ENCODE peak calls at places on chromosomes 11 and 22, in seven cellular contexts. Z, E, V, T, H, N and L are unnamed samples.

GRCh38 chr22:46131151-46131587 is 19.2 kb upstream of the PPARA start:
- DNase-seq in Z (no peak), E (no peak), V (no peak), T (no peak), H (peak), N (no peak), L (peak)

GRCh38 chr22:46934746-46935491 is 172.5 kb downstream of the TBC1D22A start:
- DNase-seq in Z (peak), E (no peak), V (no peak), T (no peak), H (no peak), N (no peak), L (no peak)

GRCh38 chr11:74877132-74877531 is 71.8 kb downstream of the XRRA1 start:
- DNase-seq in Z (peak), E (no peak), V (no peak), T (no peak), H (peak), N (no peak), L (no peak)

GRCh38 chr11:57459112-57460016 is 964 bp upstream of the RTN4RL2 start:
- DNase-seq in Z (no peak), E (no peak), V (no peak), T (no peak), H (peak), N (no peak), L (peak)

GRCh38 chr11:133047036-133047800 is 485.1 kb downstream of the OPCML start:
- DNase-seq in Z (no peak), E (no peak), V (no peak), T (no peak), H (no peak), N (no peak), L (peak)

GRCh38 chr11:113896156-113896879 is 8.3 kb upstream of the HTR3B start:
- DNase-seq in Z (peak), E (no peak), V (no peak), T (no peak), H (peak), N (peak), L (peak)

GRCh38 chr11:494761-495536 is 12.1 kb downstream of the RNH1 start:
- DNase-seq in Z (no peak), E (no peak), V (peak), T (no peak), H (no peak), N (no peak), L (peak)

GRCh38 chr22:35590634-35591295 is 26.4 kb downstream of the MB start:
- DNase-seq in Z (no peak), E (no peak), V (no peak), T (no peak), H (no peak), N (no peak), L (no peak)

GRCh38 chr11:131894615-131895544 is 524.5 kb downstream of the NTM start:
- DNase-seq in Z (no peak), E (no peak), V (no peak), T (no peak), H (no peak), N (no peak), L (no peak)

GRCh38 chr11:65539401-65540289 is 14.8 kb downstream of the SCYL1 start:
- DNase-seq in Z (peak), E (peak), V (peak), T (no peak), H (peak), N (peak), L (peak)

GRCh38 chr11:28366549-28367341 is 258.6 kb downstream of the METTL15 start:
- DNase-seq in Z (no peak), E (no peak), V (no peak), T (no peak), H (no peak), N (no peak), L (no peak)

DNA sequence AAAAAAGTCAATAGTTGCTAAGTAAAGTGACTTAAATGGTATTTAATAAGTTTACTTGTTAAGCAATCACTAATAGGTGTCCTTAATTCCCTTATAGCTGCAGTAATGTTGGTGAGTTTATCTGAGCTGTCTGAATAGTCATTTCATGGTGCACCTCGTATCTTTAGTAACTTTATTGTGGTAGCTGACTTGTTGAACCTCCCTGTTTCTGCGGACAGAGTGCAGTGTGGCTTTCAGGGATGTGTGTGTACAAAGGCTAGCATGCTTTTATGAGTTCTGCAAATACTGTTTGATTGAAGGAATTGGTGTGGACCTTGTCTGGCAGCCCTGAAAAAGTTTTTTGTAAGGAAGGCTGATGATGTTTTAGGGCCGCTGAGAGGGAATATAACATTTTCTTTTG is 2.6 kb downstream of the ZNRF3 start:
- DNase-seq in Z (no peak), E (peak), V (no peak), T (no peak), H (no peak), N (peak), L (no peak)
- TF ChIP-seq POLR2AphosphoS5 in Z (no peak), E (no peak), V (no peak), T (no peak), H (no peak), N (no peak), L (no peak)

GRCh38 chr22:29231971-29232959 is 26.6 kb downstream of the EMID1 start:
- DNase-seq in Z (no peak), E (peak), V (peak), T (no peak), H (no peak), N (peak), L (peak)
- TF ChIP-seq POLR2AphosphoS5 in Z (no peak), E (no peak), V (no peak), T (no peak), H (no peak), N (no peak), L (no peak)

DNA sequence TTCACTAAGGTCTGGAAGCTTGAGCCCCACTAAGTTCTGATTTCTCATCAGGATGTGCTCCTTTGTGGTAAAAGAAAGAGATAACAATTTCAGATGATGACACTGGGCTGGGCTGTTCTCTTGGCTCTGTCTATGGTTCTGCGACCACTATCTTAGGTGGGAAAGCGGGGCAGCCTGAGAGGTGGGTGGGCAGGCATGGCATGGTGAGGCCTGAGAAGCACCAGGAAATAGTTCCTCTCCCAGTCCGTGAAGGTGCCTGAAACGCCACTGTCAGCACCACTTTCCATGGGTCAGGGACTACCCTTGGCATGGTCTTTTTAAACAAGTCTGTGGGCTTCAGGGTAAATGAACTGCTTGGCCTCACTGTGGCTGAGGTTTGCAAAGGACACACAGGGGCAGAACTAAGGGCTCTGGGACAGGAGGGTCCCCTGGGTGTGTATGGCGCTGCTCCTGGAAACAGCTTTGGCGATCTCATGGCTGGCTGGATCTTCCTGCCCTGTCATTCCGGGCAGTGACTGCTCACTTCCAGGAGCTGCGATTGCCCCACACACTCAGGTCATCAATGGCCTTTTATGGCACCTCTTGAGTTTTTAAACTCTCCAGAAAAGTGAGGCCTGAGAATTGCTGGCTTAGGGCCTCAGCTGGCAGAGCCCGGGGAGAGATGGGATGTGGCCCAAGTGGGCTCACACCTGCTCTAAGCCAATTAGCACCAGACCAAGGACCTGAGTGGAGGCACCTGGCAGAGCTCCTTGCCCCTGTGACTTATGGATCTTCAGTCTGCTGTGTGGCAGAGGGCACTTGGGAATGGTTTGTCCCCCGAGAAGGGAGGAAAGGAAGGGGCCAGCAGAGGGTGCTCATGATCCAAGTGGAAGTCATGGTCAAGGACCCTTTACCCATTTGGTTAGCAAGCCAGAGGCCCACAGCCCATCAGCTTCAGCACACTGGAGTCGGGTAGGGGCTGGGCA is 55.6 kb upstream of the LYVE1 start:
- DNase-seq in Z (peak), E (peak), V (no peak), T (no peak), H (peak), N (no peak), L (peak)
- TF ChIP-seq POLR2AphosphoS5 in Z (no peak), E (peak), V (no peak), T (no peak), H (no peak), N (no peak), L (no peak)

DNA sequence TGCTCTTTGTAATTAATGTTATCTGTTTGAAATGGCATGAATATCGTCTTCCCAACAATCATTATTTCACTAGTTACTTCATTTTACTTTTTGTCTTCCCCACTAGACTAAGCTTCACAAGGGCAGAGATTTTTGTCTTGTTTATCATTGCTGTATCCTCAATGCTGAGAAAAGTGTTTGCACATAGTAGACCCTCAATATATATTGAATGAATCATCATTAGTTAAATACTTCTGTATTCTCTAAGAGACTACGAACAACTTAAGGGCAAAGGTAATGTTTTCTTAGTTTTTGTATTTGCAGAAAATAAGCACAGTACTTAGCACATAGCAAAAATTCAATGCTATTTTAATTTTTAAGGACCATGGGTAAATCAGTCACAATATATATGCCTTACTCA is 95.9 kb downstream of the CCDC73 start:
- DNase-seq in Z (no peak), E (no peak), V (no peak), T (no peak), H (no peak), N (no peak), L (no peak)
- TF ChIP-seq POLR2AphosphoS5 in Z (no peak), E (no peak), V (no peak), T (no peak), H (no peak), N (no peak), L (no peak)

GRCh38 chr22:37675930-37676571 is 615 bp downstream of the LGALS1 start:
- DNase-seq in Z (no peak), E (peak), V (no peak), T (no peak), H (peak), N (no peak), L (peak)
- TF ChIP-seq POLR2AphosphoS5 in Z (peak), E (no peak), V (no peak), T (no peak), H (no peak), N (no peak), L (no peak)

GRCh38 chr11:108222686-108223448 is at the start of gene ATM:
- DNase-seq in Z (peak), E (peak), V (peak), T (peak), H (peak), N (peak), L (peak)

GRCh38 chr11:108224366-108224765 is 1.5 kb downstream of the ATM start:
- DNase-seq in Z (no peak), E (no peak), V (no peak), T (no peak), H (no peak), N (no peak), L (no peak)

GRCh38 chr11:108221981-108222685 is at the start of gene NPAT:
- DNase-seq in Z (no peak), E (no peak), V (no peak), T (no peak), H (no peak), N (peak), L (no peak)

GRCh38 chr11:108224908-108225786 is 2.3 kb downstream of the ATM start:
- DNase-seq in Z (no peak), E (no peak), V (no peak), T (no peak), H (no peak), N (no peak), L (no peak)

GRCh38 chr11:108223449-108224149 is 732 bp downstream of the ATM start:
- DNase-seq in Z (no peak), E (no peak), V (no peak), T (no peak), H (no peak), N (no peak), L (no peak)
- TF ChIP-seq POLR2AphosphoS5 in Z (no peak), E (no peak), V (peak), T (no peak), H (no peak), N (no peak), L (no peak)

DNA sequence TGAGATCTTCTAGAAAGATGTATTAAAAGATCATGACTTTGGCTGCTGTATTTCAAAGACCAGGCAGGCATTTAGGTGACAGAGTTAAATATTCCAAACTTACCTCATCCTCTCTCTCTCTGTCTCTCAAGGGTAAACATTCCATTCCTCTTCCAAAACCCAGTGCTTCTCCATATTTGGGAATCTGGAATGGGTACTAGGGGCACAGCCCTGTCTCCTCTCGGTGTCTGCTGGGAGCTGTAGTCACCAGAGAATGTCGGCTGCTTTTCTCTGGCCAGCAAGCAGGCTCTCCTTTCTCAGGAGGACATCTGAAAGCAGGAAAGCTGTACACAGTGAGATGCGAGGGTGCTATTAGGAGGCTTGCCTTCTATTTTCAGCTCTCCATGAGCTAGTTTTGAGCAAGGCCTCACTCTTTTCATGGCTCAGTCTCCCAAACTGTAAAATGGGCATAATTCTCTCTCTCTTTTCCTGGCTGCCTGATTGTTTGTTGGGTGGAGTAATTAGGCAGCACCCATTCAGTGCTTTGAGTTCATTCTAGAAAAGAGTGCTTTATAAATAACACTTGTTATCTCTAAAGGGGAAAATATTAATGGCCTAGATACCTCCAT is 9.3 kb upstream of the PEX26 start:
- DNase-seq in Z (no peak), E (no peak), V (no peak), T (peak), H (no peak), N (no peak), L (no peak)
- TF ChIP-seq POLR2AphosphoS5 in Z (no peak), E (peak), V (no peak), T (no peak), H (no peak), N (peak), L (no peak)

DNA sequence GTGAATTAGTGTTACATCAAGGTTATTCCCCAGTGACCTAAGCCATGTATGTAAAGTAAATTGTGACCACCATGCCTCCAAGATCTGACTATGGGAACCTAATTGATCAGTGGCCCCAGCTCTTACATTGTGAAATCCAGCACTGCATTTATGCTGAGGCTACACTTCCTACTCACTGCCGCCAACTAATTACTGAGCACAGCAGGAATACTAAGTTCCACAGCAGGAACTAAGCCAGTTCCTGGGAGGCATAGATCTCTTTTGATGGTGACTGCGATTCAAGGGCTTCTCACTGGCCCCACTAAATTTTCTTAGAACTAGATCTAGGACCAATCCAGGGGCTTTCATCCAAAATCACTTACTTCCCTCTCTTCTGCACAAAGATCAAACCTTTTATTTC is 45.9 kb downstream of the CNTN5 start:
- DNase-seq in Z (no peak), E (no peak), V (no peak), T (no peak), H (peak), N (no peak), L (no peak)
- TF ChIP-seq POLR2AphosphoS5 in Z (no peak), E (no peak), V (no peak), T (no peak), H (no peak), N (no peak), L (no peak)

GRCh38 chr11:88174627-88175003 is 628 bp downstream of the RAB38 start:
- DNase-seq in Z (peak), E (peak), V (no peak), T (peak), H (peak), N (peak), L (no peak)
- TF ChIP-seq POLR2AphosphoS5 in Z (no peak), E (peak), V (no peak), T (no peak), H (no peak), N (no peak), L (no peak)

GRCh38 chr11:106076923-106077608 is at the start of gene KBTBD3:
- DNase-seq in Z (peak), E (peak), V (peak), T (peak), H (peak), N (peak), L (peak)
- TF ChIP-seq POLR2AphosphoS5 in Z (peak), E (peak), V (peak), T (peak), H (peak), N (peak), L (peak)